ENCODE peak calls at places on chromosomes 7 and 10, in ten cellular contexts. R is fibroblast of lung, M is IMR-90, I is spleen, U is lower lobe of right lung, G is pancreas, T is AG10803, Z is K562, O is A549, S is lower leg skin. Y is an unnamed sample.
A peak's percentile ranks its signal among the peaks of the same experiment; 100 is the strongest.

GRCh38 chr10:29748109-29748650 is 113.4 kb upstream of the SVIL start:
- DNase-seq in R (peak; percentile 61), M (no peak), I (no peak), U (no peak), G (no peak), T (no peak), Z (no peak), O (no peak), S (no peak), Y (no peak)

GRCh38 chr7:105734233-105734632 is 142.2 kb downstream of the ATXN7L1 start:
- DNase-seq in R (peak; percentile 6), M (peak; percentile 7), I (no peak), U (no peak), G (no peak), T (no peak), Z (no peak), O (no peak), S (no peak), Y (no peak)

GRCh38 chr7:46715579-46715978 is 794.5 kb upstream of the IGFBP3 start:
- DNase-seq in R (no peak), M (no peak), I (no peak), U (no peak), G (no peak), T (no peak), Z (no peak), O (no peak), S (no peak), Y (no peak)

GRCh38 chr7:24917510-24918239 is 62.3 kb downstream of the OSBPL3 start:
- DNase-seq in R (peak; percentile 94), M (peak; percentile 90), I (no peak), U (no peak), G (no peak), T (peak; percentile 91), Z (no peak), O (no peak), S (no peak), Y (peak; percentile 64)

GRCh38 chr7:140640727-140641531 is at the start of gene DENND2A:
- DNase-seq in R (peak; percentile 70), M (peak; percentile 76), I (peak; percentile 81), U (peak; percentile 61), G (peak; percentile 83), T (peak; percentile 34), Z (no peak), O (no peak), S (peak; percentile 93), Y (no peak)

GRCh38 chr10:121608669-121609190 is 10.5 kb upstream of the FGFR2 start:
- DNase-seq in R (no peak), M (no peak), I (peak; percentile 68), U (peak; percentile 66), G (peak; percentile 81), T (no peak), Z (peak; percentile 52), O (peak; percentile 34), S (no peak), Y (no peak)

GRCh38 chr7:66187894-66188293 is 17.2 kb upstream of the TPST1 start:
- DNase-seq in R (peak; percentile 42), M (no peak), I (no peak), U (no peak), G (no peak), T (peak; percentile 93), Z (no peak), O (no peak), S (peak; percentile 95), Y (peak; percentile 71)

GRCh38 chr10:71300555-71301370 is 18.3 kb upstream of the SLC29A3 start:
- DNase-seq in R (no peak), M (no peak), I (no peak), U (peak; percentile 44), G (peak; percentile 63), T (no peak), Z (no peak), O (no peak), S (no peak), Y (no peak)

GRCh38 chr10:87870154-87870553 is 6.7 kb downstream of the PTEN start:
- DNase-seq in R (no peak), M (no peak), I (no peak), U (no peak), G (no peak), T (no peak), Z (no peak), O (no peak), S (no peak), Y (no peak)
- H3K4me3 ChIP-seq in R (peak overlapping the region; percentile 10), M (no peak overlapping the region), I (peak overlapping the region; percentile 92), U (peak overlapping the region; percentile 10), G (no peak overlapping the region), T (no peak overlapping the region), Z (no peak overlapping the region), O (no peak overlapping the region), S (no peak overlapping the region), Y (no peak overlapping the region)

DNA sequence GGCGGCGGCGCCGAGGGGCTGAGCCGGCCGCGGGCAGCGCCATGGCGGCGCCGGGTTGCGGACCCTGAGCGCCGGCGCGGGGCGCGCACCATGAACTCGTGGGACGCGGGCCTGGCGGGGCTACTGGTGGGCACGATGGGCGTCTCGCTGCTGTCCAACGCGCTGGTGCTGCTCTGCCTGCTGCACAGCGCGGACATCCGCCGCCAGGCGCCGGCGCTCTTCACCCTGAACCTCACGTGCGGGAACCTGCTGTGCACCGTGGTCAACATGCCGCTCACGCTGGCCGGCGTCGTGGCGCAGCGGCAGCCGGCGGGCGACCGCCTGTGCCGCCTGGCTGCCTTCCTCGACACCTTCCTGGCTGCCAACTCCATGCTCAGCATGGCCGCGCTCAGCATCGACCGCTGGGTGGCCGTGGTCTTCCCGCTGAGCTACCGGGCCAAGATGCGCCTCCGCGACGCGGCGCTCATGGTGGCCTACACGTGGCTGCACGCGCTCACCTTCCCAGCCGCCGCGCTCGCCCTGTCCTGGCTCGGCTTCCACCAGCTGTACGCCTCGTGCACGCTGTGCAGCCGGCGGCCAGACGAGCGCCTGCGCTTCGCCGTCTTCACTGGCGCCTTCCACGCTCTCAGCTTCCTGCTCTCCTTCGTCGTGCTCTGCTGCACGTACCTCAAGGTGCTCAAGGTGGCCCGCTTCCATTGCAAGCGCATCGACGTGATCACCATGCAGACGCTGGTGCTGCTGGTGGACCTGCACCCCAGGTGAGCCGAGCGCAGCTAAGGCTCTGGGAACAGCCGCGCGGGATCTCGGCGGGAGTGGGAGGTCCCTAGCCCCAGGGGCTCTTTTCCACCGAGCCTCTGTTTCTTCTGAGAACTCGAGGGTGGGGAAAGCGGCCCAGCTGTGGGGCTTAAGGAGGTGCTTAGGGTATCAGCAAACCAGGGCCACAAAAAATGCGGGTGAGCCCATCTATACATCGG is at the start of gene GPR26:
- DNase-seq in R (no peak), M (no peak), I (no peak), U (no peak), G (no peak), T (peak; percentile 11), Z (no peak), O (no peak), S (no peak), Y (no peak)
- TF ChIP-seq CTCF in R (no peak), M (no peak), I (no peak), U (no peak), G (no peak), T (no peak), Z (no peak), O (no peak), S (no peak), Y (no peak)

GRCh38 chr10:23158370-23158769 is 33.7 kb upstream of the PTF1A start:
- DNase-seq in R (peak; percentile 42), M (peak; percentile 58), I (no peak), U (no peak), G (no peak), T (peak; percentile 55), Z (peak; percentile 80), O (peak; percentile 71), S (no peak), Y (peak; percentile 11)

GRCh38 chr10:23157239-23157661 is 34.9 kb upstream of the PTF1A start:
- DNase-seq in R (no peak), M (no peak), I (no peak), U (no peak), G (no peak), T (no peak), Z (no peak), O (no peak), S (no peak), Y (no peak)

GRCh38 chr10:23155166-23155565 is 36.9 kb upstream of the PTF1A start:
- DNase-seq in R (no peak), M (no peak), I (no peak), U (no peak), G (no peak), T (peak; percentile 6), Z (no peak), O (no peak), S (no peak), Y (no peak)

GRCh38 chr10:23156447-23157150 is 35.5 kb upstream of the PTF1A start:
- DNase-seq in R (no peak), M (no peak), I (no peak), U (no peak), G (no peak), T (no peak), Z (no peak), O (no peak), S (no peak), Y (no peak)

DNA sequence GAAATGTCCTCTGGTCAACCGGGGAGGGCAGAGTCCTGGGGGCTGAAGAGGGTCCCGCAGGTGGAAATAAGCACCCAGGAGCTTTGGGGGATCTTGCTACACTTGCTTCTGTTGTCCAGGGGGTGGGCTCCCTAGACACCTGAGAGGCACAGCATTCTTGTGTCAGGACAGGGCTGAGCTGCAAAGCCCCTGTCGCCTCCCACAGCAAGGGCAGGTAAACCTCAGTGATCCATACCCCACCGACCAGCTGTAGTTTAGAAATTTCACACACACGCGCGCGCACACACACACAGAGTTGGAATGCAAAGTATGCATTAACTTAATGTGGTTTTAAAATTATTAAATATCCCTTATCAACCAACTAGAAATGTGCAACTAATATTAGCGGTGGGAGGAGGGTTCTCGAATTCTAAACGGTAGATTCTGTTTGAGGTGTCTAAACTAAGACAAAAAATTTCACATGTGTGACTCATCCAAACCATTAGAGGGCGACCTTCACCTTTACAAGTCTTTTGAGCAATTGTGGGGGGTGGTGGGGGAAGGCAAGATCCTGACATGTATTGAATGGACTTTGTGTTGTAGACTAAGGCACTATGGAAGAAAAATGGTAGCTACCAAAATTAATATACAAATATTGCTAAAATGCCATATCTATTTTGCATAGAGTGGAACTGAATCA is 34.3 kb upstream of the PTF1A start:
- DNase-seq in R (peak; percentile 60), M (peak; percentile 39), I (no peak), U (no peak), G (no peak), T (peak; percentile 43), Z (peak; percentile 56), O (peak; percentile 58), S (no peak), Y (peak; percentile 11)
- H3K4me3 ChIP-seq in R (peak overlapping the region; percentile 12), M (no peak overlapping the region), I (peak overlapping the region; percentile 38), U (no peak overlapping the region), G (no peak overlapping the region), T (no peak overlapping the region), Z (no peak overlapping the region), O (peak overlapping the region; percentile 29), S (no peak overlapping the region), Y (no peak overlapping the region)

GRCh38 chr7:77942431-77942830 is 143.9 kb downstream of the PHTF2 start:
- DNase-seq in R (no peak), M (no peak), I (no peak), U (no peak), G (no peak), T (no peak), Z (no peak), O (no peak), S (no peak), Y (no peak)

GRCh38 chr7:77935652-77936348 is 137.2 kb downstream of the PHTF2 start:
- DNase-seq in R (no peak), M (no peak), I (no peak), U (no peak), G (no peak), T (peak; percentile 6), Z (no peak), O (no peak), S (no peak), Y (no peak)

GRCh38 chr7:77944183-77945182 is 145.9 kb downstream of the PHTF2 start:
- DNase-seq in R (no peak), M (no peak), I (no peak), U (no peak), G (no peak), T (no peak), Z (peak; percentile 76), O (no peak), S (no peak), Y (no peak)

DNA sequence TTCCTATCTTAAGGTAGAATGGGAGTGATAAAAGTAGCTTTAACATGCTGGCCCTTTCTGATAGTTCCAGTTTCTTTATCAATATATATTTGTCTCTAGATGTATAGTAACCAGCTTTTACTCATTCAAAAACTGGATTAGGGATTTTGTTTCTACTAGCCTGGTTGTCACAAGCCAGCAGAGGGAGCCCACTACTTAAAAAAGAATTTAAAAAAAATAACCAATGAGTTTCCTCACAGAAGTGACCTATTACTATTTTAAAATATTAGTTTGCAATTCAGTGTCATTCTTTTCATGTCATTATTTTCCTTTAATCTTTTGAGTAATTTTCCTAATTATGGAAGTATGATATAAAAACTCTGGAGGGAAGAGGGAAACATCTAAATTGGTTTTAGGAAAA is 142.1 kb downstream of the PHTF2 start:
- DNase-seq in R (peak; percentile 25), M (peak; percentile 48), I (no peak), U (no peak), G (no peak), T (peak; percentile 48), Z (peak; percentile 47), O (peak; percentile 30), S (no peak), Y (peak; percentile 10)
- TF ChIP-seq CTCF in R (peak; percentile 80), M (peak; percentile 75), I (peak; percentile 32), U (peak; percentile 60), G (peak; percentile 46), T (peak; percentile 75), Z (peak; percentile 90), O (peak; percentile 86), S (no peak), Y (peak; percentile 61)